ENCODE peak calls at places on chromosomes 6 and 20, in eight cellular contexts. One of them, this sample, is unnamed. For H3K36me3, the result is how much of the 10 kb centered on the place peaks cover.

GRCh38 chr6:80163754-80164187 is 57.3 kb downstream of the BCKDHB start:
- DNase-seq in ovary: no peak
- DNase-seq in colonic mucosa: no peak
- DNase-seq in heart right ventricle: no peak
- DNase-seq in cardiac muscle cell: peak
- DNase-seq in brain microvascular endothelial cell: peak
- DNase-seq in lung: no peak
- DNase-seq in OCI-LY7: peak
- DNase-seq in this sample: no peak

GRCh38 chr6:128492386-128492785 is 28.0 kb downstream of the PTPRK start:
- DNase-seq in ovary: no peak
- DNase-seq in colonic mucosa: no peak
- DNase-seq in heart right ventricle: no peak
- DNase-seq in cardiac muscle cell: no peak
- DNase-seq in brain microvascular endothelial cell: peak
- DNase-seq in lung: no peak
- DNase-seq in OCI-LY7: no peak
- DNase-seq in this sample: no peak

GRCh38 chr20:11311659-11312058 is 606.0 kb upstream of the BTBD3 start:
- DNase-seq in ovary: no peak
- DNase-seq in colonic mucosa: no peak
- DNase-seq in heart right ventricle: no peak
- DNase-seq in cardiac muscle cell: no peak
- DNase-seq in brain microvascular endothelial cell: no peak
- DNase-seq in lung: no peak
- DNase-seq in OCI-LY7: no peak
- DNase-seq in this sample: no peak

GRCh38 chr20:45109634-45110033 is 5.3 kb downstream of the WFDC5 start:
- DNase-seq in ovary: no peak
- DNase-seq in colonic mucosa: no peak
- DNase-seq in heart right ventricle: no peak
- DNase-seq in cardiac muscle cell: no peak
- DNase-seq in brain microvascular endothelial cell: no peak
- DNase-seq in lung: no peak
- DNase-seq in OCI-LY7: no peak
- DNase-seq in this sample: no peak

GRCh38 chr20:417801-418342 is 9.8 kb downstream of the RBCK1 start:
- DNase-seq in ovary: no peak
- DNase-seq in colonic mucosa: no peak
- DNase-seq in heart right ventricle: no peak
- DNase-seq in cardiac muscle cell: no peak
- DNase-seq in brain microvascular endothelial cell: no peak
- DNase-seq in lung: no peak
- DNase-seq in OCI-LY7: no peak
- DNase-seq in this sample: no peak

GRCh38 chr6:132910759-132911158 is 96.4 kb downstream of the RPS12 start:
- DNase-seq in ovary: no peak
- DNase-seq in colonic mucosa: no peak
- DNase-seq in heart right ventricle: no peak
- DNase-seq in cardiac muscle cell: no peak
- DNase-seq in brain microvascular endothelial cell: no peak
- DNase-seq in lung: no peak
- DNase-seq in OCI-LY7: no peak
- DNase-seq in this sample: no peak

GRCh38 chr6:169170583-169170955 is 83.1 kb downstream of the THBS2 start:
- DNase-seq in ovary: no peak
- DNase-seq in colonic mucosa: no peak
- DNase-seq in heart right ventricle: no peak
- DNase-seq in cardiac muscle cell: no peak
- DNase-seq in brain microvascular endothelial cell: no peak
- DNase-seq in lung: no peak
- DNase-seq in OCI-LY7: no peak
- DNase-seq in this sample: peak

GRCh38 chr6:3022765-3023662 is 23.3 kb downstream of the NQO2 start:
- DNase-seq in ovary: no peak
- DNase-seq in colonic mucosa: peak
- DNase-seq in heart right ventricle: peak
- DNase-seq in cardiac muscle cell: no peak
- DNase-seq in brain microvascular endothelial cell: peak
- DNase-seq in lung: no peak
- DNase-seq in OCI-LY7: no peak
- DNase-seq in this sample: no peak

GRCh38 chr20:33675127-33675954 is 1.1 kb upstream of the NECAB3 start:
- DNase-seq in ovary: peak
- DNase-seq in colonic mucosa: no peak
- DNase-seq in heart right ventricle: no peak
- DNase-seq in cardiac muscle cell: peak
- DNase-seq in brain microvascular endothelial cell: no peak
- DNase-seq in lung: no peak
- DNase-seq in OCI-LY7: no peak
- DNase-seq in this sample: peak

GRCh38 chr6:132362318-132363185 is 38.7 kb downstream of the MOXD1 start:
- DNase-seq in ovary: no peak
- DNase-seq in colonic mucosa: no peak
- DNase-seq in heart right ventricle: no peak
- DNase-seq in cardiac muscle cell: peak
- DNase-seq in brain microvascular endothelial cell: no peak
- DNase-seq in lung: no peak
- DNase-seq in OCI-LY7: no peak
- DNase-seq in this sample: no peak

GRCh38 chr20:14860410-14860814 is 523.0 kb upstream of the FLRT3 start:
- DNase-seq in ovary: no peak
- DNase-seq in colonic mucosa: no peak
- DNase-seq in heart right ventricle: no peak
- DNase-seq in cardiac muscle cell: no peak
- DNase-seq in brain microvascular endothelial cell: no peak
- DNase-seq in lung: no peak
- DNase-seq in OCI-LY7: no peak
- DNase-seq in this sample: no peak

GRCh38 chr20:25204550-25205276 is 9.2 kb downstream of the ENTPD6 start:
- DNase-seq in ovary: peak
- DNase-seq in colonic mucosa: no peak
- DNase-seq in heart right ventricle: no peak
- DNase-seq in cardiac muscle cell: no peak
- DNase-seq in brain microvascular endothelial cell: no peak
- DNase-seq in lung: no peak
- DNase-seq in OCI-LY7: no peak
- DNase-seq in this sample: no peak

GRCh38 chr6:71489736-71490135 is 201.1 kb downstream of the OGFRL1 start:
- DNase-seq in ovary: no peak
- DNase-seq in colonic mucosa: no peak
- DNase-seq in heart right ventricle: no peak
- DNase-seq in cardiac muscle cell: peak
- DNase-seq in brain microvascular endothelial cell: peak
- DNase-seq in lung: no peak
- DNase-seq in OCI-LY7: no peak
- DNase-seq in this sample: no peak

GRCh38 chr6:22582806-22583205 is 13.4 kb downstream of the HDGFL1 start:
- DNase-seq in ovary: no peak
- DNase-seq in colonic mucosa: no peak
- DNase-seq in heart right ventricle: no peak
- DNase-seq in cardiac muscle cell: peak
- DNase-seq in brain microvascular endothelial cell: no peak
- DNase-seq in lung: no peak
- DNase-seq in OCI-LY7: no peak
- DNase-seq in this sample: no peak

GRCh38 chr6:14467591-14467990 is 350.0 kb downstream of the CD83 start:
- DNase-seq in ovary: no peak
- DNase-seq in colonic mucosa: no peak
- DNase-seq in heart right ventricle: no peak
- DNase-seq in cardiac muscle cell: no peak
- DNase-seq in brain microvascular endothelial cell: no peak
- DNase-seq in lung: no peak
- DNase-seq in OCI-LY7: no peak
- DNase-seq in this sample: no peak

GRCh38 chr6:161918154-161918553 is 644.3 kb upstream of the AGPAT4 start:
- DNase-seq in ovary: no peak
- DNase-seq in colonic mucosa: no peak
- DNase-seq in heart right ventricle: no peak
- DNase-seq in cardiac muscle cell: no peak
- DNase-seq in brain microvascular endothelial cell: no peak
- DNase-seq in lung: no peak
- DNase-seq in OCI-LY7: no peak
- DNase-seq in this sample: no peak

GRCh38 chr6:16130932-16131387 is 2.1 kb downstream of the MYLIP start:
- DNase-seq in ovary: peak
- DNase-seq in colonic mucosa: peak
- DNase-seq in heart right ventricle: no peak
- DNase-seq in cardiac muscle cell: peak
- DNase-seq in brain microvascular endothelial cell: peak
- DNase-seq in lung: peak
- DNase-seq in OCI-LY7: peak
- DNase-seq in this sample: no peak

GRCh38 chr6:158795516-158795915 is 23.7 kb downstream of the EZR start:
- DNase-seq in ovary: no peak
- DNase-seq in colonic mucosa: no peak
- DNase-seq in heart right ventricle: no peak
- DNase-seq in cardiac muscle cell: no peak
- DNase-seq in brain microvascular endothelial cell: no peak
- DNase-seq in lung: no peak
- DNase-seq in OCI-LY7: no peak
- DNase-seq in this sample: no peak

GRCh38 chr6:53090576-53090975 is 25.4 kb downstream of the FBXO9 start:
- DNase-seq in ovary: no peak
- DNase-seq in colonic mucosa: no peak
- DNase-seq in heart right ventricle: no peak
- DNase-seq in cardiac muscle cell: peak
- DNase-seq in brain microvascular endothelial cell: no peak
- DNase-seq in lung: no peak
- DNase-seq in OCI-LY7: no peak
- DNase-seq in this sample: no peak

GRCh38 chr20:53866787-53867740 is 203.3 kb downstream of the BCAS1 start:
- DNase-seq in ovary: no peak
- DNase-seq in colonic mucosa: no peak
- DNase-seq in heart right ventricle: no peak
- DNase-seq in cardiac muscle cell: peak
- DNase-seq in brain microvascular endothelial cell: no peak
- DNase-seq in lung: no peak
- DNase-seq in OCI-LY7: peak
- DNase-seq in this sample: no peak
- H3K4me3 ChIP-seq in ovary: no peak
- H3K4me3 ChIP-seq in colonic mucosa: no peak
- H3K4me3 ChIP-seq in heart right ventricle: no peak
- H3K4me3 ChIP-seq in cardiac muscle cell: no peak
- H3K4me3 ChIP-seq in brain microvascular endothelial cell: no peak
- H3K4me3 ChIP-seq in lung: no peak
- H3K4me3 ChIP-seq in OCI-LY7: peak
- H3K4me3 ChIP-seq in this sample: no peak

GRCh38 chr6:152301021-152301805 is 335.9 kb downstream of the SYNE1 start:
- DNase-seq in ovary: no peak
- DNase-seq in colonic mucosa: no peak
- DNase-seq in heart right ventricle: no peak
- DNase-seq in cardiac muscle cell: no peak
- DNase-seq in brain microvascular endothelial cell: peak
- DNase-seq in lung: no peak
- DNase-seq in OCI-LY7: no peak
- DNase-seq in this sample: no peak
- H3K36me3 ChIP-seq in ovary: under half
- H3K36me3 ChIP-seq in colonic mucosa: under half
- H3K36me3 ChIP-seq in heart right ventricle: under half
- H3K36me3 ChIP-seq in cardiac muscle cell: under half
- H3K36me3 ChIP-seq in brain microvascular endothelial cell: under half
- H3K36me3 ChIP-seq in lung: under half
- H3K36me3 ChIP-seq in OCI-LY7: under half
- H3K36me3 ChIP-seq in this sample: under half

GRCh38 chr6:46549155-46549554 is 57.9 kb upstream of the RCAN2 start:
- DNase-seq in ovary: no peak
- DNase-seq in colonic mucosa: no peak
- DNase-seq in heart right ventricle: no peak
- DNase-seq in cardiac muscle cell: no peak
- DNase-seq in brain microvascular endothelial cell: no peak
- DNase-seq in lung: no peak
- DNase-seq in OCI-LY7: no peak
- DNase-seq in this sample: no peak
- TF ChIP-seq CTCF in ovary: no peak
- TF ChIP-seq CTCF in colonic mucosa: no peak
- TF ChIP-seq CTCF in heart right ventricle: no peak
- TF ChIP-seq CTCF in cardiac muscle cell: no peak
- TF ChIP-seq CTCF in brain microvascular endothelial cell: no peak
- TF ChIP-seq CTCF in lung: no peak
- TF ChIP-seq CTCF in OCI-LY7: no peak
- TF ChIP-seq CTCF in this sample: no peak

GRCh38 chr20:62741191-62741676 is 32.6 kb downstream of the NTSR1 start:
- DNase-seq in ovary: no peak
- DNase-seq in colonic mucosa: no peak
- DNase-seq in heart right ventricle: peak
- DNase-seq in cardiac muscle cell: peak
- DNase-seq in brain microvascular endothelial cell: no peak
- DNase-seq in lung: no peak
- DNase-seq in OCI-LY7: no peak
- DNase-seq in this sample: peak

GRCh38 chr20:62741701-62742491 is 33.3 kb downstream of the NTSR1 start:
- DNase-seq in ovary: no peak
- DNase-seq in colonic mucosa: no peak
- DNase-seq in heart right ventricle: peak
- DNase-seq in cardiac muscle cell: no peak
- DNase-seq in brain microvascular endothelial cell: no peak
- DNase-seq in lung: no peak
- DNase-seq in OCI-LY7: no peak
- DNase-seq in this sample: peak

GRCh38 chr20:62739067-62739466 is 30.4 kb downstream of the NTSR1 start:
- DNase-seq in ovary: no peak
- DNase-seq in colonic mucosa: no peak
- DNase-seq in heart right ventricle: no peak
- DNase-seq in cardiac muscle cell: no peak
- DNase-seq in brain microvascular endothelial cell: no peak
- DNase-seq in lung: no peak
- DNase-seq in OCI-LY7: no peak
- DNase-seq in this sample: peak

GRCh38 chr20:62739581-62740285 is 31.1 kb downstream of the NTSR1 start:
- DNase-seq in ovary: no peak
- DNase-seq in colonic mucosa: peak
- DNase-seq in heart right ventricle: peak
- DNase-seq in cardiac muscle cell: no peak
- DNase-seq in brain microvascular endothelial cell: no peak
- DNase-seq in lung: no peak
- DNase-seq in OCI-LY7: no peak
- DNase-seq in this sample: peak

DNA sequence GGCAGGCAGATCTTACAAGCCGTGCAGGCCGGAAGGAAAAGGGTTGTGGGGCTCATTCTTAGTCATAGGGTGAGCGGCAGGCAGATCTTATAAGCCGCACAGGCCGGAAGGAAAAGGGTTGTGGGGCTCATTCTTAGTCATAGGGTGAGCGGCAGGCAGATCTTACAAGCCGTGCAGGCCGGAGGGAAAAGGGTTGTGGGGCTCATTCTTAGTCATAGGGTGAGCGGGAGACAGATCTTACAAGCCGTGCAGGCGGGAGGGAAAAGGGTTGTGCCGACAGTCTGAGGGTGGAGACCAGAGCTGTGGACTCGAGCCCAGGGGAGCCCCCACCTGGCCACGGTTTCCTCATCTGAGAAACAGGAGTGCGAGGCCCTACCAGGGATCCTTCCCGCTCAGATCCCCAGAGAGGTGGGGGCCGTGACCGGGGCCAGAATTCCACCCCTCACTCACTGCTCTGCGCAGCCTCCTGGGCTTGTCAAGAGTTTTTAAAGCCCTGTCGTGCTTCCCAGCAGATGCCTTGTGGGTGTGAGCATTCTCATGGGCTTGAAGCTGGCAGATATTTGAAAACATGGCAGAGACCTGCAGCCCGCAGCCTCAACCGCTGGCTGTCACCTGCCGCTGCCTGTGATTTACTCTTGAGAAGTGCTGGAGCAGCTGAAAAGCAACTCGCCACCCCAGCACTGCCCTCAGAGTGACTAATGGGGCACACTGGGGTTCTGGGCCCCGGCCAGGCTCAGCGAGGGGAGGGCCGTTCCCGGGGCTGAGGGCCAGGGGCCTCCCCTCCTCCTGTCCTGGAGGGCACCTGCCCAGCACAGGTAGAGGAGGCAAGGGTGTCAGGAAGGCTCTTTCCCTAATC is 31.9 kb downstream of the NTSR1 start:
- DNase-seq in ovary: no peak
- DNase-seq in colonic mucosa: no peak
- DNase-seq in heart right ventricle: peak
- DNase-seq in cardiac muscle cell: peak
- DNase-seq in brain microvascular endothelial cell: peak
- DNase-seq in lung: peak
- DNase-seq in OCI-LY7: no peak
- DNase-seq in this sample: peak
- H3K4me3 ChIP-seq in ovary: no peak
- H3K4me3 ChIP-seq in colonic mucosa: no peak
- H3K4me3 ChIP-seq in heart right ventricle: peak
- H3K4me3 ChIP-seq in cardiac muscle cell: no peak
- H3K4me3 ChIP-seq in brain microvascular endothelial cell: no peak
- H3K4me3 ChIP-seq in lung: no peak
- H3K4me3 ChIP-seq in OCI-LY7: no peak
- H3K4me3 ChIP-seq in this sample: no peak